ENCODE peak calls at places on chromosomes 5 and 9, in four cellular contexts. S, W, A and D are unnamed samples.

GRCh38 chr9:135320943-135321342 is 158.6 kb upstream of the PPP1R26 start:
- DNase-seq in S (no peak), A (no peak), W (no peak), D (no peak)

GRCh38 chr5:145495741-145496140 is 339.4 kb downstream of the PRELID2 start:
- DNase-seq in A (peak), S (peak), W (peak), D (peak)

GRCh38 chr5:126000533-126000932 is 422.7 kb upstream of the GRAMD2B start:
- DNase-seq in A (no peak), S (no peak), W (no peak), D (no peak)

GRCh38 chr9:69171049-69171448 is 3.0 kb upstream of the TJP2 start:
- DNase-seq in S (no peak), A (no peak), W (no peak), D (no peak)

GRCh38 chr5:9861664-9862256 is 231.6 kb upstream of the TAS2R1 start:
- DNase-seq in A (no peak), S (no peak), W (peak), D (no peak)

GRCh38 chr9:4301302-4301701 is 1.4 kb upstream of the GLIS3 start:
- DNase-seq in S (no peak), W (peak), A (no peak), D (peak)

GRCh38 chr5:89067362-89067761 is 184.4 kb upstream of the MEF2C start:
- DNase-seq in W (no peak), A (no peak), S (no peak), D (no peak)

GRCh38 chr5:143147918-143148317 is 255.6 kb downstream of the NR3C1 start:
- DNase-seq in S (no peak), W (peak), A (no peak), D (no peak)

GRCh38 chr5:32805966-32806626 is 95.0 kb downstream of the NPR3 start:
- DNase-seq in S (peak), W (peak), A (no peak), D (no peak)

GRCh38 chr5:74394924-74395880 is 245.3 kb downstream of the ENC1 start:
- DNase-seq in S (no peak), W (no peak), A (no peak), D (peak)

GRCh38 chr5:132566657-132567056 is 9.9 kb downstream of the RAD50 start:
- DNase-seq in S (no peak), W (no peak), A (no peak), D (no peak)

GRCh38 chr5:127562252-127562651 is 44.8 kb downstream of the PRRC1 start:
- DNase-seq in S (no peak), W (no peak), A (no peak), D (no peak)

GRCh38 chr9:36407122-36407723 is 7.2 kb upstream of the RNF38 start:
- DNase-seq in A (no peak), W (peak), S (no peak), D (no peak)

GRCh38 chr5:88826959-88827585 is 55.9 kb downstream of the MEF2C start:
- DNase-seq in W (no peak), S (no peak), A (peak), D (peak)

GRCh38 chr5:172274951-172275753 is 8.4 kb downstream of the UBTD2 start:
- DNase-seq in A (no peak), W (no peak), S (no peak), D (peak)

GRCh38 chr9:137176302-137177182 is 4.7 kb upstream of the TMEM210 start:
- DNase-seq in W (no peak), S (no peak), A (no peak), D (no peak)

GRCh38 chr9:88835038-88835466 is 156.2 kb upstream of the S1PR3 start:
- DNase-seq in A (peak), W (no peak), S (no peak), D (no peak)

GRCh38 chr5:20145240-20145639 is 157.2 kb upstream of the CDH18 start:
- DNase-seq in A (no peak), S (no peak), W (no peak), D (no peak)

GRCh38 chr9:83466877-83467276 is 71.3 kb downstream of the FRMD3 start:
- DNase-seq in A (no peak), W (no peak), S (no peak), D (no peak)

GRCh38 chr9:113391917-113392316 is 9.2 kb downstream of the ALAD start:
- DNase-seq in A (no peak), S (no peak), W (no peak), D (no peak)

GRCh38 chr5:38616061-38616460 is 59.6 kb upstream of the LIFR start:
- DNase-seq in S (no peak), A (no peak), W (peak), D (no peak)